ENCODE peak calls at places on chromosomes 4 and X, in nine cellular contexts. L is prostate gland, C is lower lobe of right lung, R is Panc1, M is MM.1S, S is ovary, W is ascending aorta, N is kidney, X is mucosa of descending colon. G is an unnamed sample.

GRCh38 chrX:40085086-40085551 is 12.6 kb downstream of the BCOR start:
- DNase-seq in S (no peak), R (no peak), M (no peak), C (no peak), N (no peak), X (peak; percentile 40), W (no peak), L (peak; percentile 73), G (no peak)

GRCh38 chr4:125096662-125097061 is 218.1 kb upstream of the FAT4 start:
- DNase-seq in C (no peak), X (no peak), M (no peak), N (no peak), S (no peak), R (no peak), L (peak; percentile 11), W (no peak), G (no peak)

GRCh38 chr4:54118850-54119589 is 19.1 kb downstream of the GSX2 start:
- DNase-seq in X (no peak), M (no peak), R (no peak), L (no peak), C (no peak), W (no peak), N (no peak), S (no peak), G (no peak)

GRCh38 chrX:17836830-17837229 is 24.3 kb downstream of the RAI2 start:
- DNase-seq in N (no peak), C (no peak), W (no peak), M (no peak), S (no peak), X (no peak), R (no peak), L (no peak), G (no peak)

GRCh38 chr4:54929459-54929858 is 195.9 kb downstream of the KDR start:
- DNase-seq in X (no peak), S (no peak), R (no peak), L (no peak), C (no peak), M (no peak), N (no peak), W (no peak), G (no peak)

GRCh38 chrX:124388562-124388961 is 42.2 kb downstream of the SH2D1A start:
- DNase-seq in X (no peak), L (peak; percentile 11), R (peak; percentile 24), C (peak; percentile 42), M (peak; percentile 72), W (no peak), S (peak; percentile 43), N (peak; percentile 50), G (no peak)

GRCh38 chrX:136806891-136807410 is 26.2 kb upstream of the ARHGEF6 start:
- DNase-seq in S (no peak), W (no peak), L (no peak), M (no peak), R (no peak), X (no peak), C (no peak), N (no peak), G (no peak)

GRCh38 chrX:31845003-31845402 is 773.2 kb upstream of the FTHL17 start:
- DNase-seq in M (no peak), X (no peak), S (no peak), N (no peak), R (no peak), W (no peak), C (no peak), L (no peak), G (no peak)

GRCh38 chrX:153648358-153649177 is 1.6 kb downstream of the DUSP9 start:
- DNase-seq in L (no peak), N (peak; percentile 36), C (peak; percentile 8), R (no peak), M (no peak), W (no peak), S (no peak), X (no peak), G (no peak)

DNA sequence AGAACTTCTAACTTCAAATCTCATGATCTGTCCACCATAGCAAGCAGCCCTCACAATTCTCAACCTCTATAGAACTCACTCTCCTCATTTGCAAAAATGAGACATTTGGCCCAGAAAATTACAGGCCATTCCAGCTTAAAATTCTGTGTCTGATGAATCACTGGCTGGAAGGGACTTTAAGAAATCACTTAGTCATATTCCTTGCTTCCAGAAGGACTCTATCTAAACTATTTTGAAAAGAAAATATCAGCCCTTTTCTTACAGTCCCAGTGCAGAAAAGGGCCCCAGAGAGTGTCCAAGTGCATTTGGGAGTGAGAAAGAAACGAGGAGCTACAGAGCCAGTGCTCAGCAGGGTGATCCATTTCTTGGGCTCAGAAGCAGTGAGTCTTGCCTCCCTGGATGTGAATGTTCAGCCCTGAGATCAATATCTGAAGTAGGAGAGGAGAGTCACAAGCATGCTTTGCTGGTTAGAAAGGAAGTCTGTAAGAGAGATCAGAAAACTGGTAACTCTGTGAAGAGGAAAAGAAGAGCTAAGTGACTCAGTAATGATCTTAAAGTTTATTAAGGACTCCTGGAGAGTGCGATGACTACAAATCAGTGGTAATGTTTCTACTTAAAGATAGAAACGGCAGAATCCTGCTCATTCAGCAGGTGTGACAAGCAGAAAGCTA is 139.8 kb downstream of the PALLD start:
- DNase-seq in W (no peak), S (no peak), M (no peak), C (no peak), R (no peak), X (no peak), L (no peak), N (no peak), G (no peak)
- H3K4me1 ChIP-seq in W (peaks cover 4% of the 10 kb centered on the region), S (peaks cover 7% of the 10 kb centered on the region), M (no peaks in the 10 kb centered on the region), C (peaks cover 20% of the 10 kb centered on the region), R (no peaks in the 10 kb centered on the region), X (no peaks in the 10 kb centered on the region), L (no peaks in the 10 kb centered on the region), N (no peaks in the 10 kb centered on the region), G (peaks cover 73% of the 10 kb centered on the region)

GRCh38 chr4:73451404-73451803 is 15.4 kb downstream of the AFP start:
- DNase-seq in S (no peak), R (no peak), M (no peak), L (no peak), W (no peak), N (no peak), X (no peak), C (no peak), G (no peak)

GRCh38 chr4:73452953-73453700 is 17.1 kb downstream of the AFP start:
- DNase-seq in S (no peak), X (no peak), W (no peak), M (no peak), N (no peak), R (no peak), C (no peak), L (no peak), G (no peak)

GRCh38 chr4:73454920-73455319 is 18.9 kb downstream of the AFP start:
- DNase-seq in L (no peak), X (no peak), N (no peak), W (no peak), C (no peak), M (no peak), R (no peak), S (no peak), G (no peak)

GRCh38 chr4:73451978-73452747 is 16.1 kb downstream of the AFP start:
- DNase-seq in R (no peak), X (no peak), S (no peak), C (no peak), N (no peak), L (no peak), W (no peak), M (no peak), G (no peak)

GRCh38 chr4:73453701-73454005 is 17.6 kb downstream of the AFP start:
- DNase-seq in N (no peak), M (no peak), X (no peak), R (no peak), W (no peak), C (no peak), S (no peak), L (no peak), G (no peak)
- H3K4me1 ChIP-seq in N (no peaks in the 10 kb centered on the region), M (no peaks in the 10 kb centered on the region), X (no peaks in the 10 kb centered on the region), R (no peaks in the 10 kb centered on the region), W (no peaks in the 10 kb centered on the region), C (no peaks in the 10 kb centered on the region), S (peaks cover 8% of the 10 kb centered on the region), L (no peaks in the 10 kb centered on the region), G (no peaks in the 10 kb centered on the region)

GRCh38 chr4:155339999-155340398 is 36.8 kb downstream of the MAP9 start:
- DNase-seq in L (no peak), S (no peak), M (no peak), R (no peak), X (no peak), N (no peak), W (no peak), C (no peak), G (no peak)

GRCh38 chr4:155338196-155338595 is 38.6 kb downstream of the MAP9 start:
- DNase-seq in R (no peak), X (no peak), S (no peak), L (no peak), N (no peak), W (no peak), M (no peak), C (no peak), G (no peak)

GRCh38 chr4:155339588-155339987 is 37.2 kb downstream of the MAP9 start:
- DNase-seq in S (no peak), W (no peak), X (no peak), R (no peak), C (no peak), M (no peak), L (no peak), N (no peak), G (no peak)

GRCh38 chr4:155336242-155336641 is 40.5 kb downstream of the MAP9 start:
- DNase-seq in W (no peak), R (no peak), L (no peak), X (no peak), M (no peak), S (no peak), N (no peak), C (no peak), G (no peak)

GRCh38 chr4:155342142-155342541 is 34.6 kb downstream of the MAP9 start:
- DNase-seq in W (no peak), M (no peak), R (peak; percentile 5), N (no peak), L (no peak), S (no peak), C (no peak), X (no peak), G (no peak)
- H3K4me1 ChIP-seq in W (no peaks in the 10 kb centered on the region), M (no peaks in the 10 kb centered on the region), R (no peaks in the 10 kb centered on the region), N (no peaks in the 10 kb centered on the region), L (no peaks in the 10 kb centered on the region), S (no peaks in the 10 kb centered on the region), C (no peaks in the 10 kb centered on the region), X (no peaks in the 10 kb centered on the region), G (no peaks in the 10 kb centered on the region)

DNA sequence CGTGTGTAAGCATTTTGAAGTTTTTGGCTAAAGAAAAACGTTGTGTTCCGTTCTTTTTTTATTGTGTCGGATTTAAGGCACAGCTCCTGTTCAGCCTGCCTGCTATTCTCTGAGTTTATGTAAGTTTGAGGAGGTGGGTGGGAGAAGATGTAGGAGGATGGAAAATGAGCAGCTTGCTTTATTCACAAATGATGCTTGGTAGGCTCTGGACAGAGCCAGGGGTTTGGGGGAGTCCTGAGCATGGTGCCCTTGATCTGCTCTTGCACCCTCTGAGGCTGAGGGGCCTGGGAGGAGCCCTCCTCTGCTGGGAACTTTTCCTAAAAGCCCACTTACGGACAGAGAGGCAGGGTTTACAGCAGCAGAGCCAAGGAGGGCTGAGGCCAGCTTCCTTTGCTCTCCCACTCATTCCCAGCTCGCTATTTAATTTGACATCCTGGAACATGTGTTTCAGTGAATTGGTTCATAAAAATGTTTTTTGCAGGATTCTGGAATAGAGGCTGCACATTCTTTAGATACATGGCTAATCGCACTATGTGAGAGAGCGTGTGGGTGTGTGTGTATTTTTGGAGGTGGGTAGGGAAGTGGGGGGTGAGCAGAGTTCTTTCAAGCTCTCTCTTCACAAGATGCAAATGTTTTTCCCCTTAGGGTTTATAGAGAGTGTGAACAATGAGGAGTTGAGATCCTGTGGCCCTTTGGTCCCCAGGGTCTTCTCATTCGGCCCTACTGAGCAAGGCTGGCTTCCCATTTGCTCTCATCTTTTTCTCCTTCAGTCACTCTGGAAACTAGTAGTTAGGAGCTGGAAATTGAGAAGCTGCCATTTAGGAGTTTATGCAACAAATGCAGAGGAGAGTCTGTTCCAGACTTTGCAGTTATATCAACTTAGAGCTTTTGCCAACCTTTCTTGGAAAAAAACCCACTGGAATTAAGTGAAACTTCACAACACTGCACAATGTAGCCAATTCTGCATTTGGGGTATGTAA is 32.1 kb downstream of the TMEM131L start:
- DNase-seq in C (no peak), S (peak; percentile 59), N (no peak), L (no peak), X (no peak), R (no peak), W (no peak), M (no peak), G (no peak)
- H3K4me1 ChIP-seq in C (peaks cover 13% of the 10 kb centered on the region), S (peaks cover 12% of the 10 kb centered on the region), N (peaks cover 4% of the 10 kb centered on the region), L (no peaks in the 10 kb centered on the region), X (no peaks in the 10 kb centered on the region), R (no peaks in the 10 kb centered on the region), W (peaks cover 6% of the 10 kb centered on the region), M (no peaks in the 10 kb centered on the region), G (peaks cover 58% of the 10 kb centered on the region)

G was measured in left ventricle myocardium inferior.